ENCODE peak calls at places on chromosomes 7 and 10, in four cellular contexts. U is OCI-LY7, X is fibroblast of lung, T is fibroblast of mammary gland. I is an unnamed sample.

GRCh38 chr7:106793015-106793651 is 71.9 kb upstream of the PIK3CG start:
- DNase-seq in U (peak), X (peak), T (peak), I (no peak)

GRCh38 chr10:79311581-79312407 is 35.5 kb upstream of the PPIF start:
- DNase-seq in T (no peak), U (no peak), X (no peak), I (no peak)

GRCh38 chr10:117078168-117078837 is 59.8 kb downstream of the VAX1 start:
- DNase-seq in T (no peak), X (no peak), U (no peak), I (no peak)

GRCh38 chr10:106450966-106451365 is 713.5 kb downstream of the SORCS1 start:
- DNase-seq in T (peak), U (no peak), X (no peak), I (no peak)

GRCh38 chr7:43727003-43727402 is 2.3 kb downstream of the COA1 start:
- DNase-seq in X (no peak), U (no peak), T (no peak), I (no peak)

GRCh38 chr7:66500087-66500486 is 128.6 kb upstream of the KCTD7 start:
- DNase-seq in U (peak), T (no peak), X (no peak), I (no peak)

GRCh38 chr10:30046476-30046875 is 12.9 kb downstream of the JCAD start:
- DNase-seq in U (no peak), X (no peak), T (no peak), I (no peak)

GRCh38 chr10:104120061-104120460 is 1.9 kb upstream of the SFR1 start:
- DNase-seq in T (no peak), U (no peak), X (peak), I (no peak)

GRCh38 chr7:27952393-27953290 is 212.7 kb downstream of the TAX1BP1 start:
- DNase-seq in T (peak), X (peak), U (no peak), I (no peak)

GRCh38 chr10:51000976-51001375 is 73.3 kb upstream of the PRKG1 start:
- DNase-seq in X (no peak), T (peak), U (no peak), I (no peak)

GRCh38 chr7:130419652-130420051 is 21.2 kb downstream of the CEP41 start:
- DNase-seq in X (no peak), T (no peak), U (no peak), I (no peak)

GRCh38 chr10:71234017-71234894 is 21.9 kb downstream of the UNC5B start:
- DNase-seq in T (no peak), U (no peak), X (no peak), I (no peak)

GRCh38 chr7:94374231-94374630 is 20.5 kb upstream of the COL1A2 start:
- DNase-seq in T (peak), U (no peak), X (peak), I (no peak)

GRCh38 chr7:2982831-2983230 is 60.8 kb downstream of the CARD11 start:
- DNase-seq in U (peak), T (no peak), X (no peak), I (no peak)

GRCh38 chr7:105849122-105849855 is 27.1 kb downstream of the ATXN7L1 start:
- DNase-seq in U (no peak), T (peak), X (no peak), I (peak)

GRCh38 chr10:52729259-52730104 is 43.1 kb downstream of the MBL2 start:
- DNase-seq in T (peak), X (peak), U (peak), I (no peak)

GRCh38 chr7:329691-330281 is 39.8 kb downstream of the FOXL3 start:
- DNase-seq in U (no peak), T (no peak), X (no peak), I (no peak)

GRCh38 chr7:135277161-135277560 is 43.5 kb downstream of the STRA8 start:
- DNase-seq in T (no peak), U (no peak), X (no peak), I (no peak)

GRCh38 chr7:127901895-127902703 is 129.1 kb downstream of the LRRC4 start:
- DNase-seq in T (no peak), U (no peak), X (no peak), I (no peak)

GRCh38 chr10:10661176-10661575 is 356.5 kb upstream of the CELF2 start:
- DNase-seq in T (no peak), X (peak), U (no peak), I (no peak)

GRCh38 chr10:123848564-123849457 is 42.8 kb downstream of the CPXM2 start:
- DNase-seq in U (no peak), X (no peak), T (peak), I (no peak)

GRCh38 chr7:28990200-28990960 is 32.2 kb upstream of the TRIL start:
- DNase-seq in U (no peak), X (peak), T (peak), I (no peak)

GRCh38 chr10:67836491-67836890 is 1.5 kb downstream of the DNAJC12 start:
- DNase-seq in X (no peak), T (no peak), U (no peak), I (no peak)

GRCh38 chr7:117169907-117170306 is 153.0 kb downstream of the WNT2 start:
- DNase-seq in T (no peak), X (no peak), U (no peak), I (no peak)

GRCh38 chr10:26217396-26218105 is 977 bp downstream of the GAD2 start:
- DNase-seq in U (no peak), T (no peak), X (no peak), I (no peak)

GRCh38 chr7:151727579-151728285 is 149.2 kb downstream of the PRKAG2 start:
- DNase-seq in T (peak), U (no peak), X (peak), I (no peak)

GRCh38 chr10:124354411-124355382 is 64.0 kb downstream of the OAT start:
- DNase-seq in X (peak), U (no peak), T (peak), I (peak)

GRCh38 chr7:142896741-142897379 is 11.3 kb upstream of the TRPV6 start:
- DNase-seq in X (no peak), T (no peak), U (no peak), I (no peak)

DNA sequence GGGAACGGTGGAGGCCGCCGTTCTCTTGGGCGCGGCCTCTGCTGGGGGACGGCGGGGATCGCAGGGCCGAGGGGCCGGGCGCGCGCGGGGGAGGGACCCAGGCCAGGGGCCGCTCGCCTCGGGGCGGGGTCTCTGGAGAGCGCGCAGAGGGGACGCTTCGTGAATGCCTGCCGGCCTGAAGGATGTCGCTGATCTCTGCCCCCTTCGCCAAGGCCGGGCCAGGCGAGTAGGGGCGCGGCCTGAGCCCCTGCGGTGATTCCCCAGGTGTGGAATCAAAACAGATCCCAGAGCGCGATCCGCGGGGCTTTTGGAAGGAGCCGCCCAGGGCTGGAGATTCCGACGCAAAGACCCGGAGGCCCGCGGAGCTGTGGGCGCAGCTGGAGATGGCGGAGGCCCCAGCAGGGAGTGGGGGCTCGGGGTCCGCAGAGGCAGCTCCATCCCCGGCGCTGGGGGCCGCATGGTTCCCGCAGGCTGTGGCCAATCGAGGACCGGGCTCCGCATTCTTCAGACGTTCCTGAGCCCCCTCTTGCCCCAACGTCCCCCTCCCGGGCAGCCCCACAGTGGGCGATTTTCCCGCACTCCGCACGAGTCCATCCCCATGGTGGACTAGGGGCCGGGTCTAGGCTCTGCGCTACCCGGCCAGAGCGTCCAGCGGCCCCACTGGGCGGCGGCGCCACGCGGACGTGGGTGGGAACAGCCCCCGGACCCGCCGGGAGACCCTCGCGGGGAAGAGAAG is 166.0 kb downstream of the ACTR3B start:
- DNase-seq in T (no peak), X (no peak), U (no peak), I (no peak)
- H3K4me3 ChIP-seq in T (no peak), X (no peak), U (no peak), I (no peak)

GRCh38 chr7:148882668-148883232 is 1.3 kb downstream of the EZH2 start:
- DNase-seq in X (no peak), T (peak), U (no peak), I (no peak)

GRCh38 chr7:148884049-148884298 is at the start of gene EZH2:
- DNase-seq in T (no peak), X (no peak), U (no peak), I (no peak)

GRCh38 chr7:148882192-148882591 is 1.9 kb downstream of the EZH2 start:
- DNase-seq in T (no peak), U (no peak), X (no peak), I (no peak)

GRCh38 chr7:148883233-148884048 is 650 bp downstream of the EZH2 start:
- DNase-seq in X (no peak), U (peak), T (no peak), I (peak)

GRCh38 chr7:148884299-148885022 is 370 bp upstream of the EZH2 start:
- DNase-seq in U (peak), X (peak), T (peak), I (peak)
- H3K4me3 ChIP-seq in U (peak), X (peak), T (peak), I (peak)

DNA sequence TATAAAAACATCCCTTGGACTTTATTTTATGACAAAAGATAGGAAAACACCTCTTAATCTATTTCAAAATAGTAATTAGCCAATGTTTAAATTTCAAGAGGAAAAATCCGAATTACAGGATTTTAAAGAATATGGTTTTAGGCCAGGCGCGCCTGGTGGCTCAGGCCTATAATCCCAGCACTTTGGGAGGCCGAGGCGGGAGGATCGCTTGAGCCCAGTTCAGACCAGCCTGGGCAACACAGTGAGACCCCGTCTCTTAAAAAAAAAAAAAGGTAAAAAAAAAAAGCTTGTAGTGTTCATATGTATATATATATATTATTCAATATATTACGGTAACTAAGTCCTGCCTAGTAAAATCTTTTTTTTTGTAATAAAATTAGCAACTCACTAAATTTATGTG is 1.4 kb downstream of the BNIP3 start:
- DNase-seq in U (no peak), X (no peak), T (no peak), I (no peak)
- H3K4me3 ChIP-seq in U (peak), X (peak), T (peak), I (no peak)

DNA sequence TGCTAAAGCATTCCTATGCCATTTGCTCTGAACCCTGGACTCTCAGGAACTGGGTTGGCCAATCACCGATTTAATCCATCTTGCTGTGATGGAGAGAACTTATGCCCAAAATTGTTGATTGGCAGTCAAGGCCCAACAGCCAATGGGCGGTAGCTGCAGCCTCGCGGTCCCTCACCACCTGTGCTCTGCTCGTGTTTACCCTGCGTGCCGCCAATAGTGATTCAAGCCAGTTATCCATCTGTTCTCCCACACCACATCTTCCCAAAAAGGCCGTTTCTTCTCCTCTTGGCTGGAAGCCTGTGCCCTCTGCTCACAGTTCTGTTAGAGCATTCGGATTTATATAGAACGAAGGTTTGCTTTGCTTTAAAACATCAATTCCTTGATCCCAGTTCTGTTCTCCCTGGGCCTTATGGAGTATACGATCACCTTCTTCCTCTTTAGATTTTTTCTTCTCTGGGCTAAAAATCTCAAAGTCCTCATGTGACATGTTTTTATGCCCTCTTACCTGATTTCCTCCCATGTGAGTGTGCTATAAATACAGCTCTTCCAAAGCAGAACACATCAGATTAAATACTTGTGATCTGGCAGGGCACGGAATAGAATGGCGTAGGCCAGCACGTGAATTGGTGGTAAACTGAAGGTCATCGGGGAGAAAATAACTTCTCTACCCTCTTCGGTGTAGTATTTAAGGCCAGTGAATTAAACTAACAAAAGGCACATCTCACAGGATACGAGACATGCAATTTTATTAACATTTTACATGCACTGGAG is 212.8 kb downstream of the NSUN6 start:
- DNase-seq in X (no peak), T (no peak), U (no peak), I (no peak)
- H3K4me3 ChIP-seq in X (no peak), T (no peak), U (no peak), I (no peak)

GRCh38 chr10:34746094-34746493 is 69.0 kb downstream of the PARD3 start:
- DNase-seq in T (no peak), U (no peak), X (no peak), I (no peak)

GRCh38 chr10:34742456-34742855 is 72.6 kb downstream of the PARD3 start:
- DNase-seq in U (no peak), X (no peak), T (peak), I (no peak)

GRCh38 chr10:34744590-34744989 is 70.5 kb downstream of the PARD3 start:
- DNase-seq in T (no peak), X (no peak), U (no peak), I (no peak)

GRCh38 chr10:34745244-34745643 is 69.9 kb downstream of the PARD3 start:
- DNase-seq in X (no peak), U (no peak), T (no peak), I (no peak)

GRCh38 chr10:34743804-34744203 is 71.3 kb downstream of the PARD3 start:
- DNase-seq in T (peak), X (peak), U (no peak), I (no peak)
- H3K4me3 ChIP-seq in T (no peak), X (no peak), U (no peak), I (no peak)

I was measured in DND-41.